ENCODE peak calls at places on chromosomes 12 and 14, in nine cellular contexts. P is AG09309, E is breast epithelium, A is lung, H is BJ, Y is stomach, D is fibroblast of lung, N is gastrocnemius medialis, J is Calu3. V is an unnamed sample.

GRCh38 chr12:120361506-120362208 is 7.3 kb downstream of the MSI1 start:
- DNase-seq in A (no peak), Y (peak), J (no peak), E (no peak), P (no peak), H (no peak), N (no peak), D (peak), V (peak)

GRCh38 chr12:122216445-122216844 is 9.4 kb downstream of the DIABLO start:
- DNase-seq in J (no peak), Y (no peak), D (no peak), E (no peak), A (no peak), N (no peak), P (no peak), H (no peak), V (no peak)

GRCh38 chr14:69708586-69709169 is 58.3 kb upstream of the SRSF5 start:
- DNase-seq in H (no peak), Y (no peak), D (no peak), J (peak), P (no peak), N (no peak), E (no peak), A (no peak), V (no peak)

GRCh38 chr14:64695071-64695470 is 9.2 kb upstream of the PLEKHG3 start:
- DNase-seq in J (no peak), E (no peak), P (no peak), H (no peak), Y (no peak), A (no peak), N (no peak), D (no peak), V (no peak)

GRCh38 chr14:31026395-31027096 is 367 bp upstream of the STRN3 start:
- DNase-seq in Y (peak), N (peak), H (peak), P (peak), A (peak), D (peak), E (peak), J (peak), V (peak)

GRCh38 chr14:95703341-95703740 is 10.6 kb downstream of the TCL1A start:
- DNase-seq in Y (no peak), J (no peak), P (no peak), D (no peak), N (no peak), E (no peak), A (no peak), H (no peak), V (no peak)

GRCh38 chr12:1812650-1813302 is 7.6 kb upstream of the LRTM2 start:
- DNase-seq in H (no peak), P (no peak), A (peak), N (no peak), J (no peak), D (peak), Y (peak), E (no peak), V (no peak)

GRCh38 chr12:30599631-30600030 is 96.0 kb downstream of the IPO8 start:
- DNase-seq in Y (no peak), A (no peak), N (no peak), P (no peak), H (no peak), D (no peak), E (no peak), J (no peak), V (no peak)

GRCh38 chr12:26271889-26272492 is 76.6 kb downstream of the SSPN start:
- DNase-seq in E (peak), A (peak), N (no peak), D (peak), P (no peak), J (peak), Y (peak), H (no peak), V (no peak)

GRCh38 chr12:81758421-81759214 is 532 bp downstream of the PPFIA2 start:
- DNase-seq in E (no peak), D (peak), J (peak), H (no peak), Y (no peak), P (no peak), A (no peak), N (no peak), V (no peak)

GRCh38 chr12:6827437-6827894 is 741 bp upstream of the P3H3 start:
- DNase-seq in E (peak), P (no peak), J (peak), D (peak), A (peak), N (peak), Y (peak), H (peak), V (no peak)

GRCh38 chr12:124240493-124240892 is 54.4 kb upstream of the RFLNA start:
- DNase-seq in A (no peak), E (no peak), J (peak), P (no peak), N (no peak), Y (no peak), D (no peak), H (no peak), V (no peak)

GRCh38 chr12:53989227-53990113 is 4.5 kb downstream of the HOXC10 start:
- DNase-seq in N (no peak), J (peak), A (no peak), D (no peak), E (no peak), P (no peak), Y (no peak), H (no peak), V (no peak)

GRCh38 chr12:57630891-57631433 is 2.0 kb downstream of the B4GALNT1 start:
- DNase-seq in Y (no peak), H (no peak), N (no peak), E (peak), P (no peak), J (no peak), D (no peak), A (no peak), V (peak)

GRCh38 chr12:46385439-46385838 is 12.9 kb upstream of the SLC38A2 start:
- DNase-seq in E (no peak), Y (no peak), H (no peak), P (no peak), N (no peak), J (no peak), D (no peak), A (no peak), V (no peak)

GRCh38 chr12:95548056-95548538 is 3.2 kb downstream of the USP44 start:
- DNase-seq in D (no peak), J (peak), E (no peak), Y (peak), H (no peak), A (peak), N (no peak), P (no peak), V (no peak)

GRCh38 chr12:30286345-30286926 is 409.2 kb downstream of the IPO8 start:
- DNase-seq in A (no peak), N (no peak), J (peak), D (peak), E (no peak), H (no peak), P (no peak), Y (no peak), V (no peak)

GRCh38 chr14:72636094-72636493 is 257.8 kb downstream of the DPF3 start:
- DNase-seq in A (no peak), H (no peak), D (no peak), Y (no peak), P (no peak), J (no peak), E (no peak), N (no peak), V (no peak)

GRCh38 chr14:37712976-37713431 is 117.6 kb downstream of the TTC6 start:
- DNase-seq in N (no peak), E (no peak), H (no peak), Y (no peak), D (no peak), A (no peak), P (no peak), J (no peak), V (no peak)

GRCh38 chr14:76926521-76927251 is 100.5 kb downstream of the LRRC74A start:
- DNase-seq in J (no peak), A (no peak), E (no peak), N (no peak), H (no peak), Y (no peak), D (peak), P (no peak), V (no peak)

GRCh38 chr12:97960741-97961608 is 498.4 kb downstream of the RMST start:
- DNase-seq in Y (peak), A (peak), J (peak), E (no peak), P (no peak), D (peak), H (no peak), N (no peak), V (no peak)

GRCh38 chr14:102878970-102879460 is 43.4 kb upstream of the AMN start:
- DNase-seq in N (no peak), J (no peak), A (peak), P (no peak), Y (no peak), E (no peak), H (no peak), D (no peak), V (no peak)

GRCh38 chr14:104560586-104560945 is 19.0 kb upstream of the C14orf180 start:
- DNase-seq in Y (no peak), D (no peak), H (no peak), A (no peak), P (no peak), N (no peak), J (no peak), E (no peak), V (no peak)

GRCh38 chr12:10220398-10221077 is 7.9 kb downstream of the GABARAPL1 start:
- DNase-seq in J (no peak), A (peak), Y (peak), D (peak), P (no peak), N (peak), H (no peak), E (peak), V (no peak)

GRCh38 chr12:75720807-75721206 is 209.4 kb upstream of the KRR1 start:
- DNase-seq in J (no peak), H (no peak), D (no peak), N (no peak), P (no peak), A (no peak), Y (peak), E (peak), V (no peak)

GRCh38 chr12:68240975-68241374 is 12.4 kb downstream of the IL22 start:
- DNase-seq in D (peak), H (no peak), E (no peak), P (no peak), A (no peak), J (no peak), Y (no peak), N (no peak), V (no peak)

GRCh38 chr12:93442411-93443340 is 929 bp upstream of the UBE2N start:
- DNase-seq in N (no peak), D (no peak), P (no peak), A (no peak), E (no peak), H (no peak), Y (no peak), J (no peak), V (no peak)

GRCh38 chr12:67388331-67389163 is 119.4 kb downstream of the CAND1 start:
- DNase-seq in J (no peak), D (no peak), A (no peak), Y (no peak), P (no peak), H (no peak), E (no peak), N (no peak), V (no peak)

GRCh38 chr14:104192883-104193245 is 54.5 kb downstream of the KIF26A start:
- DNase-seq in E (no peak), D (no peak), H (no peak), P (no peak), J (no peak), A (no peak), N (no peak), Y (no peak), V (no peak)

GRCh38 chr12:115752913-115753726 is 524.4 kb downstream of the MED13L start:
- DNase-seq in N (peak), D (peak), J (peak), A (peak), E (peak), Y (peak), P (peak), H (no peak), V (no peak)

GRCh38 chr14:74239848-74240793 is 872 bp downstream of the VSX2 start:
- DNase-seq in H (no peak), J (no peak), A (no peak), E (no peak), P (no peak), Y (no peak), N (no peak), D (no peak), V (no peak)

GRCh38 chr14:69317780-69318179 is 57.8 kb downstream of the GALNT16 start:
- DNase-seq in J (no peak), D (no peak), N (no peak), Y (no peak), P (no peak), E (no peak), H (no peak), A (no peak), V (no peak)

GRCh38 chr12:27424631-27425230 is 21.8 kb upstream of the SMCO2 start:
- DNase-seq in J (peak), A (no peak), Y (no peak), E (no peak), P (peak), N (no peak), D (peak), H (no peak), V (no peak)

GRCh38 chr12:96084624-96085023 is 49.2 kb upstream of the LTA4H start:
- DNase-seq in P (no peak), E (no peak), N (no peak), A (no peak), Y (no peak), H (no peak), D (no peak), J (no peak), V (no peak)

DNA sequence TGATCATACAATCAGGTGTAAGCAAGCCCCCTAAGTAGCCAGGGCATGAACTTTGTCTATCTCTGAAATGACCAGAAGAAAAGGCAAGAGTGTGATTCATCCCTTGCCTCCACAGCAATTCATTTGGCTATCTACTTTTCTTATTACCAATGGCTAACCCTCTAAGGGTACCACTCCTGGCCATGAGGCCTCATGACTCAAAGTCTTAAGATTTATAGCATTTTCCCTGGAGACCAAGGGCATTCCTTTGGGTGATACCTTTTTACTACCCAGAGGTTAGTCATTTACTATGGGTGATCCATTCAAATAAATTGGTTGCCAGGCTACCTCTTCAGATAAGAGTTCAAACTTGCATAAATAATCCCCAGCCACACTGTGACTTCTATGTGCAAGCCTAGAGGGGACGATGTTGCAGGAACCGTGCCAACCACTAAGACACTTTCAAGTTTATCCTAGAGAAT is 1.5 kb upstream of the LGALS3 start:
- DNase-seq in H (no peak), P (peak), N (no peak), Y (no peak), A (no peak), E (no peak), J (peak), D (peak), V (no peak)
- TF ChIP-seq CTCF in H (no peak), P (no peak), N (no peak), Y (no peak), A (no peak), E (no peak), J (no peak), D (no peak), V (no peak)

GRCh38 chr12:49609875-49610154 is 4.4 kb upstream of the FAM186B start:
- DNase-seq in P (no peak), H (no peak), D (no peak), N (no peak), Y (no peak), E (no peak), J (no peak), A (no peak), V (no peak)
- TF ChIP-seq CTCF in P (no peak), H (peak), D (no peak), N (no peak), Y (no peak), E (no peak), J (no peak), A (no peak), V (peak)

GRCh38 chr12:21655594-21655993 is 2.0 kb downstream of the LDHB start:
- DNase-seq in E (no peak), A (no peak), H (no peak), J (no peak), D (no peak), N (no peak), P (no peak), Y (no peak), V (no peak)

GRCh38 chr12:21657336-21658077 is at the start of gene LDHB:
- DNase-seq in A (peak), Y (peak), D (peak), E (peak), P (peak), H (peak), J (peak), N (peak), V (peak)

GRCh38 chr12:21656931-21657335 is 709 bp downstream of the LDHB start:
- DNase-seq in E (no peak), H (no peak), P (no peak), D (peak), Y (peak), A (no peak), J (no peak), N (no peak), V (no peak)

GRCh38 chr12:21662122-21662792 is 4.6 kb upstream of the LDHB start:
- DNase-seq in D (no peak), A (no peak), J (no peak), H (no peak), P (no peak), N (no peak), E (no peak), Y (no peak), V (no peak)

DNA sequence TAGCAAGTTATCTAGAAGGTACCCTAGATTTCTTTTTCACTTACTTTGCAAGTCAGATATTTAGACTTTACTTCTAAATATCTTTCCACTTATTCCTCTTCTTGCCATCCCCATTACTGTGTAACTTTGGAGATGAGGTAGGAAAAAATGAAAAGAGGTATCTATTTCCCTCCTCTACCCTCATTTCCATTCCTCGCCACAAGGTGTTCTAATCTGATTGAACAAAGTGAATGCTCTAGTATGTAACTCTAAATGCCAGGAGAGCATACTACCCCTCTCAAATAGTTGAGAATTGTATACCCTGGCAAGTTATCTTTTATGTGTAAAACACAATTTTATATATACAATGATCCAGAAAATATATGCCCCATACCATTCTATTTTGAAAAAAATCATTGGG is 1.7 kb upstream of the LDHB start:
- DNase-seq in H (no peak), N (no peak), A (no peak), Y (no peak), P (no peak), J (no peak), E (no peak), D (no peak), V (no peak)
- TF ChIP-seq CTCF in H (no peak), N (no peak), A (no peak), Y (no peak), P (no peak), J (no peak), E (no peak), D (no peak), V (no peak)

DNA sequence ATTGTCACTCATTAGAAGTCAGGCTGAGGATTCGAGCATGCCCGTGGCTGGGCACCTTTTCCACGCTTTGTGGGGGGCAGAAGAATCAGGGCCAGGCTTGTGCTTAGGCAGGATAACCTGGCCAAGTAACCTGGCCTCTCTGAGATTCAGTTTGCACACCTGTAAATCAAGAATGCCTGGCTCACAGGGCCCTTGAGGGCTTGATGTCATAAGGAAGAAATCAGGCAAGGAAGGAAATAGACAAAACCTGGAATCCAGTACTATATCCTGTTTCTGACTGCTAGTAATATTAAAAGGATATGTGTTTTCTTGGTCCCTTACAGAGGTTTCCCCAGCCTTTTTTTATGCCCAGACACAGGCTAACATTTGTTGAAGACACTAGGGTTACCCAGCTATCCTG is 91.9 kb downstream of the SAMD4A start:
- DNase-seq in N (no peak), Y (no peak), J (no peak), A (no peak), E (no peak), D (no peak), P (no peak), H (no peak), V (no peak)
- TF ChIP-seq CTCF in N (no peak), Y (no peak), J (no peak), A (no peak), E (no peak), D (no peak), P (no peak), H (no peak), V (no peak)

DNA sequence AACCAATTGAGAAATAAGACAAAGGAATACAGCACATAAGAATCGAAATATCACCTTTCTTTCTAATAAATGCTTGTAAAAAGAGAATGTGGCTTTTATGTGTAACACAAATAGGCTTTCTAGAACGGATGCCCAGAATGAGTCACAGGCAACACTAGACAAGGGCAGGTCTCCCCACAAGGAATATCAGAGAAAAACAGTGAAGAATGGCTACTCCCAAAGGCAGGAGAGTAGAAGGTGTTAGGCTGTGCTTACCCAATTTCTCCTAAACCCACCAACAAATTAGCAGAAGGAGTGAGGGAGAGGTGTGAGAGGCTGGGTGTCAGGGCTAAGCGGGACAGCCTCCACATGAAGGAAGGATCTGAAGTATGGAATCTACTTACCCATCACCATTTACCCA is 55.2 kb downstream of the GALNT4 start:
- DNase-seq in J (no peak), D (peak), H (no peak), E (no peak), N (no peak), A (no peak), P (no peak), Y (no peak), V (no peak)
- TF ChIP-seq CTCF in J (no peak), D (no peak), H (no peak), E (no peak), N (no peak), A (no peak), P (no peak), Y (no peak), V (no peak)

DNA sequence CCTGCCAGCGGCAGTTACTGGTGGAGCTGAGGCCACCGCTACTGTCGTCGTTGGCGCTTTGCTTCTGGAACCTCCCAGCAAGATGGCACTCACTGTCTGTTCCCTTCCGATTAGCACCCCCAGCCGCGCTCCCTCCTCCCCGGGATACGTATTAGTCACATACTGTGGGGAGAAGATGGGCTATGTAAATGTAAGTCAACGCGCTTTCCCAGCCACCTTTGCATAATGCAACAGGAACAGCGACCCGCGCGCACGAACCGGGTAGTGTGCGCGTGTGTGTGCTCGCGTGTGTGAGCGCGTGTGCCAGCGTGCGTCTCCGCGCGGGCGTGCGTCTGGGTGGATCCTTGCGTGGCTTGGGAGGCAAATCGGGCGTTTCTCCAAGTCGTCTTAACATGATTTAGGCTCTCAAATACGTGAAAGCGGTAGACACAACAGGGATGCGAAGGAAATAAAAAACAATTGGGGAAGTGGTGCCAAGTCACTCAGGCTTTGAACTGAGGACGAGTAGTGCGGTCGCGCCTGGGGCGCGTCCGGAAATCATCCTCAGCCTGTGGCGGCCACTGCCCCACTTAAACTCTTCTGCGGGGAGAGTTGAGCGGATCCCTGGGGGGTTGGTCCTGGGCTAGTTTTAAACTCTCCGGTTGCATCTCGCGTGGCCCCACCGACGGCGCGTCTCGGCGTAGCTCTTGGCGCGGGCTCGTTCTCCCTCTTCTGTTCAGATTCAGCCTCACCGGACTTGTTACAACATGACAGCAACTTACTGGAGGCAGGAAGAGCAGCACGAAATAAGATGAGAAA is 1.8 kb downstream of the FLRT2 start:
- DNase-seq in J (no peak), H (no peak), Y (peak), E (peak), D (peak), A (peak), N (peak), P (no peak), V (peak)
- TF ChIP-seq CTCF in J (no peak), H (peak), Y (no peak), E (no peak), D (peak), A (no peak), N (peak), P (peak), V (peak)